ENCODE peak calls at places on chromosome 7, in five cellular contexts. Z, L, P, D and Y are unnamed samples.

GRCh38 chr7:30214651-30215137 is 69.7 kb upstream of the ZNRF2 start:
- DNase-seq in P (no peak), L (no peak), Z (no peak), D (no peak), Y (no peak)

GRCh38 chr7:2313450-2314208 is 612 bp downstream of the SNX8 start:
- DNase-seq in L (peak; percentile 41), P (no peak), Z (no peak), D (peak; percentile 34), Y (peak; percentile 45)

GRCh38 chr7:43294080-43294630 is 181.7 kb downstream of the HECW1 start:
- DNase-seq in D (peak; percentile 60), P (no peak), Z (no peak), L (peak; percentile 80), Y (peak; percentile 91)

GRCh38 chr7:27192546-27193334 is 7.2 kb downstream of the HOXA13 start:
- DNase-seq in L (peak; percentile 90), Z (peak; percentile 65), D (peak; percentile 73), P (no peak), Y (no peak)

GRCh38 chr7:8109196-8110022 is 140.8 kb downstream of the GLCCI1 start:
- DNase-seq in P (no peak), Z (no peak), L (peak; percentile 52), D (peak; percentile 46), Y (peak; percentile 45)

GRCh38 chr7:39688611-39689485 is 65.5 kb downstream of the RALA start:
- DNase-seq in D (peak; percentile 59), L (peak; percentile 67), P (no peak), Z (no peak), Y (no peak)

GRCh38 chr7:50358306-50358705 is 53.8 kb downstream of the IKZF1 start:
- DNase-seq in Z (no peak), D (no peak), P (no peak), L (no peak), Y (no peak)

GRCh38 chr7:84688671-84689070 is 494.1 kb upstream of the SEMA3A start:
- DNase-seq in L (peak; percentile 76), Z (no peak), P (no peak), D (peak; percentile 74), Y (peak; percentile 14)

GRCh38 chr7:150949971-150950491 is 28.1 kb downstream of the KCNH2 start:
- DNase-seq in D (no peak), Z (no peak), L (no peak), P (no peak), Y (no peak)

GRCh38 chr7:18895456-18895855 is 222.0 kb downstream of the TWIST1 start:
- DNase-seq in D (peak; percentile 82), Z (no peak), L (peak; percentile 77), P (no peak), Y (peak; percentile 47)

GRCh38 chr7:105935250-105935649 is 27.8 kb upstream of the CDHR3 start:
- DNase-seq in Z (no peak), L (no peak), P (no peak), D (no peak), Y (no peak)

GRCh38 chr7:12244129-12244528 is 33.0 kb downstream of the TMEM106B start:
- DNase-seq in Z (peak; percentile 0), L (peak; percentile 45), D (peak; percentile 29), P (no peak), Y (peak; percentile 3)

GRCh38 chr7:79868010-79868409 is 266.6 kb upstream of the GNAI1 start:
- DNase-seq in P (no peak), L (no peak), D (peak; percentile 9), Z (no peak), Y (no peak)

GRCh38 chr7:123624527-123625183 is 23.0 kb downstream of the ASB15 start:
- DNase-seq in Z (no peak), L (peak; percentile 42), D (peak; percentile 15), P (peak; percentile 36), Y (peak; percentile 19)

GRCh38 chr7:138001529-138002095 is at the start of gene CREB3L2:
- DNase-seq in L (peak; percentile 81), Z (peak; percentile 37), P (peak; percentile 58), D (peak; percentile 74), Y (peak; percentile 19)

GRCh38 chr7:43164757-43165156 is 52.3 kb downstream of the HECW1 start:
- DNase-seq in Z (no peak), L (peak; percentile 97), D (peak; percentile 91), P (no peak), Y (peak; percentile 92)

GRCh38 chr7:18762189-18762588 is 266.6 kb downstream of the HDAC9 start:
- DNase-seq in P (no peak), L (peak; percentile 76), Z (no peak), D (peak; percentile 65), Y (peak; percentile 73)

GRCh38 chr7:66804001-66804400 is 63.5 kb downstream of the RABGEF1 start:
- DNase-seq in D (no peak), L (no peak), Z (no peak), P (no peak), Y (no peak)

GRCh38 chr7:3280445-3280844 is 20.6 kb upstream of the SDK1 start:
- DNase-seq in P (no peak), L (no peak), D (no peak), Z (no peak), Y (no peak)

GRCh38 chr7:70893985-70894722 is 237.8 kb upstream of the GALNT17 start:
- DNase-seq in P (no peak), L (no peak), D (no peak), Z (no peak), Y (no peak)

GRCh38 chr7:17347426-17347825 is 49.0 kb downstream of the AHR start:
- DNase-seq in Z (no peak), D (no peak), L (no peak), P (no peak), Y (no peak)

GRCh38 chr7:29987821-29988317 is 1.7 kb downstream of the SCRN1 start:
- DNase-seq in L (peak; percentile 89), P (no peak), Z (no peak), D (peak; percentile 90), Y (peak; percentile 84)

GRCh38 chr7:157419030-157419293 is 82.2 kb downstream of the DNAJB6 start:
- DNase-seq in D (no peak), P (no peak), L (no peak), Z (no peak), Y (no peak)

GRCh38 chr7:92319243-92319642 is 73.5 kb downstream of the ANKIB1 start:
- DNase-seq in Z (no peak), D (no peak), P (no peak), L (no peak), Y (no peak)

GRCh38 chr7:24757799-24758275 is 573 bp upstream of the GSDME start:
- DNase-seq in P (no peak), Z (no peak), L (peak; percentile 81), D (peak; percentile 77), Y (peak; percentile 67)